ENCODE peak calls at places on chromosomes 7 and 10, in five cellular contexts. W is hepatic stellate cell, G is HepG2, M is psoas muscle, D is choroid plexus epithelial cell. I is an unnamed sample.

GRCh38 chr10:103564116-103564501 is 70.6 kb downstream of the NEURL1 start:
- DNase-seq in G (no peak), W (no peak), M (no peak), D (no peak), I (no peak)

GRCh38 chr7:2812831-2813230 is 31.3 kb downstream of the GNA12 start:
- DNase-seq in W (no peak), G (no peak), M (no peak), D (peak), I (no peak)

GRCh38 chr10:70255329-70256299 is 22.4 kb upstream of the PPA1 start:
- DNase-seq in M (peak), G (peak), D (no peak), W (no peak), I (no peak)

GRCh38 chr7:143372070-143372469 is 9.1 kb upstream of the ZYX start:
- DNase-seq in G (no peak), M (peak), W (no peak), D (no peak), I (no peak)

GRCh38 chr7:137936509-137937201 is 65.2 kb downstream of the CREB3L2 start:
- DNase-seq in W (no peak), M (no peak), D (no peak), G (no peak), I (no peak)

GRCh38 chr10:132458595-132459251 is 61.7 kb downstream of the PWWP2B start:
- DNase-seq in G (no peak), M (peak), D (peak), W (peak), I (no peak)

GRCh38 chr7:44967571-44968446 is 11.0 kb downstream of the MYO1G start:
- DNase-seq in M (no peak), D (no peak), W (no peak), G (peak), I (no peak)

GRCh38 chr10:61939575-61940301 is 38.2 kb downstream of the ARID5B start:
- DNase-seq in D (peak), W (peak), G (no peak), M (no peak), I (no peak)

GRCh38 chr10:3898821-3899220 is 113.8 kb upstream of the KLF6 start:
- DNase-seq in M (no peak), W (no peak), D (no peak), G (peak), I (no peak)

GRCh38 chr7:141013345-141013715 is 1.4 kb downstream of the MRPS33 start:
- DNase-seq in W (no peak), G (no peak), M (no peak), D (no peak), I (no peak)

GRCh38 chr7:132548489-132549078 is 27.7 kb downstream of the PLXNA4 start:
- DNase-seq in D (no peak), M (no peak), G (no peak), W (no peak), I (no peak)

GRCh38 chr7:45402480-45403218 is 171.5 kb upstream of the ADCY1 start:
- DNase-seq in G (no peak), W (no peak), D (peak), M (no peak), I (no peak)

GRCh38 chr7:147062897-147063296 is 946.3 kb downstream of the CNTNAP2 start:
- DNase-seq in D (no peak), W (no peak), G (no peak), M (no peak), I (no peak)

GRCh38 chr10:77702166-77702565 is 64.6 kb upstream of the KCNMA1 start:
- DNase-seq in M (no peak), G (no peak), W (peak), D (peak), I (no peak)

GRCh38 chr10:79347894-79348639 is 798 bp downstream of the PPIF start:
- DNase-seq in D (peak), W (peak), G (peak), M (peak), I (peak)

GRCh38 chr7:148794476-148794875 is 89.6 kb downstream of the EZH2 start:
- DNase-seq in M (no peak), G (no peak), W (no peak), D (no peak), I (no peak)

GRCh38 chr10:76675951-76676587 is 961.5 kb downstream of the KCNMA1 start:
- DNase-seq in G (no peak), M (peak), W (no peak), D (no peak), I (no peak)

GRCh38 chr7:123120286-123120685 is 79.5 kb downstream of the SLC13A1 start:
- DNase-seq in W (no peak), G (no peak), D (peak), M (no peak), I (no peak)

GRCh38 chr7:75945297-75946168 is 30.6 kb downstream of the POR start:
- DNase-seq in M (peak), W (no peak), D (peak), G (peak), I (no peak)

GRCh38 chr10:75664968-75665367 is 233.5 kb downstream of the LRMDA start:
- DNase-seq in M (no peak), G (no peak), D (no peak), W (no peak), I (no peak)

GRCh38 chr10:12031404-12031803 is 11.2 kb downstream of the UPF2 start:
- DNase-seq in D (no peak), M (no peak), G (no peak), W (no peak), I (no peak)

GRCh38 chr10:25017247-25017590 is 807 bp downstream of the THNSL1 start:
- DNase-seq in M (no peak), D (peak), W (peak), G (no peak), I (peak)

GRCh38 chr10:78979938-78980337 is 88.8 kb upstream of the ZMIZ1 start:
- DNase-seq in D (no peak), W (no peak), G (no peak), M (no peak), I (no peak)

GRCh38 chr10:87694011-87694794 is 34.5 kb downstream of the PAPSS2 start:
- DNase-seq in W (no peak), G (no peak), D (no peak), M (no peak), I (no peak)

GRCh38 chr7:76303829-76304505 is 1.5 kb downstream of the HSPB1 start:
- DNase-seq in G (peak), D (peak), M (peak), W (no peak), I (no peak)

GRCh38 chr7:27690649-27691048 is 28.0 kb upstream of the HIBADH start:
- DNase-seq in W (no peak), M (no peak), D (no peak), G (no peak), I (no peak)

GRCh38 chr10:44362866-44363711 is 21.8 kb downstream of the CXCL12 start:
- DNase-seq in D (no peak), G (no peak), W (no peak), M (no peak), I (no peak)

GRCh38 chr7:117005449-117005848 is 52.1 kb downstream of the ST7 start:
- DNase-seq in G (no peak), W (no peak), M (no peak), D (peak), I (no peak)

GRCh38 chr10:44361080-44361479 is 23.8 kb downstream of the CXCL12 start:
- DNase-seq in M (no peak), G (no peak), W (no peak), D (peak), I (no peak)

GRCh38 chr10:116457480-116457879 is 29.8 kb downstream of the PNLIPRP3 start:
- DNase-seq in D (no peak), M (no peak), W (no peak), G (no peak), I (no peak)

GRCh38 chr7:141071855-141072547 is 1.9 kb upstream of the TMEM178B start:
- DNase-seq in M (no peak), D (no peak), W (peak), G (no peak), I (peak)

GRCh38 chr10:51092402-51092801 is 18.1 kb downstream of the PRKG1 start:
- DNase-seq in M (peak), G (no peak), D (peak), W (no peak), I (no peak)

GRCh38 chr7:45610019-45610418 is 35.9 kb downstream of the ADCY1 start:
- DNase-seq in G (no peak), D (no peak), W (no peak), M (no peak), I (no peak)

GRCh38 chr10:103916254-103916653 is 1.7 kb downstream of the STN1 start:
- DNase-seq in W (no peak), G (no peak), D (no peak), M (no peak), I (no peak)

GRCh38 chr7:100489824-100490223 is 6.1 kb downstream of the NYAP1 start:
- DNase-seq in D (peak), G (peak), M (no peak), W (peak), I (peak)

GRCh38 chr10:34677591-34677990 is 137.5 kb downstream of the PARD3 start:
- DNase-seq in M (no peak), G (no peak), W (no peak), D (no peak), I (no peak)

I was measured in NCI-H1105.